ENCODE peak calls at places on chromosomes 6 and 20, in five cellular contexts. K, W, J, D and O are unnamed samples. For H3K27me3, the result is how much of the 10 kb centered on the place peaks cover.

GRCh38 chr20:20549699-20550098 is 162.7 kb downstream of the RALGAPA2 start:
- DNase-seq in K (no peak), W (no peak), J (no peak), D (peak), O (peak)

GRCh38 chr6:35372633-35373032 is 30.3 kb downstream of the PPARD start:
- DNase-seq in K (no peak), W (no peak), J (no peak), D (no peak), O (no peak)

GRCh38 chr6:33885121-33886057 is 81.6 kb upstream of the MLN start:
- DNase-seq in K (no peak), W (no peak), J (no peak), D (peak), O (no peak)

GRCh38 chr20:59988141-59988540 is 29.9 kb downstream of the CDH26 start:
- DNase-seq in K (no peak), W (peak), J (no peak), D (no peak), O (no peak)

GRCh38 chr20:1427457-1428054 is 34.7 kb upstream of the FKBP1A start:
- DNase-seq in K (peak), W (no peak), J (no peak), D (no peak), O (no peak)

GRCh38 chr6:139977887-139978332 is 603.5 kb upstream of the CITED2 start:
- DNase-seq in K (no peak), W (peak), J (no peak), D (peak), O (no peak)

GRCh38 chr6:106913676-106914280 is 60.8 kb downstream of the CD24 start:
- DNase-seq in K (no peak), W (no peak), J (no peak), D (no peak), O (no peak)

GRCh38 chr6:120354452-120355098 is 979.7 kb downstream of the TBC1D32 start:
- DNase-seq in K (no peak), W (no peak), J (no peak), D (no peak), O (no peak)

GRCh38 chr20:64115171-64115911 is 8.0 kb upstream of the NPBWR2 start:
- DNase-seq in K (no peak), W (no peak), J (no peak), D (no peak), O (no peak)

GRCh38 chr20:45322952-45323383 is 14.9 kb upstream of the MATN4 start:
- DNase-seq in K (no peak), W (peak), J (peak), D (no peak), O (no peak)

GRCh38 chr6:87161299-87161698 is 5.9 kb downstream of the ZNF292 start:
- DNase-seq in K (no peak), W (no peak), J (no peak), D (no peak), O (no peak)

GRCh38 chr20:17636523-17637412 is 45.3 kb downstream of the RRBP1 start:
- DNase-seq in K (peak), W (no peak), J (no peak), D (no peak), O (no peak)

GRCh38 chr20:5002077-5002413 is 735 bp upstream of the SLC23A2 start:
- DNase-seq in K (peak), W (no peak), J (no peak), D (no peak), O (no peak)

GRCh38 chr6:137570307-137570832 is 76.2 kb upstream of the OLIG3 start:
- DNase-seq in K (no peak), W (no peak), J (no peak), D (no peak), O (no peak)

GRCh38 chr6:71289039-71289801 is 609 bp downstream of the OGFRL1 start:
- DNase-seq in K (peak), W (no peak), J (no peak), D (no peak), O (no peak)

GRCh38 chr6:107811591-107812218 is 12.4 kb downstream of the SCML4 start:
- DNase-seq in K (no peak), W (no peak), J (no peak), D (no peak), O (no peak)

GRCh38 chr20:2822073-2822472 is 5.9 kb downstream of the TMEM239 start:
- DNase-seq in K (peak), W (no peak), J (no peak), D (no peak), O (no peak)

GRCh38 chr6:164247106-164247505 is 832.6 kb downstream of the QKI start:
- DNase-seq in K (peak), W (no peak), J (no peak), D (no peak), O (no peak)

GRCh38 chr6:47405273-47405672 is 72.3 kb upstream of the CD2AP start:
- DNase-seq in K (no peak), W (peak), J (no peak), D (no peak), O (no peak)

GRCh38 chr20:854601-855000 is 21.1 kb downstream of the FAM110A start:
- DNase-seq in K (no peak), W (no peak), J (no peak), D (no peak), O (no peak)

GRCh38 chr6:157840776-157841175 is 17.7 kb downstream of the SNX9 start:
- DNase-seq in K (no peak), W (no peak), J (no peak), D (no peak), O (peak)

GRCh38 chr20:5914859-5915258 is 35.5 kb downstream of the TRMT6 start:
- DNase-seq in K (no peak), W (no peak), J (no peak), D (no peak), O (no peak)

GRCh38 chr6:132643547-132643946 is 15.4 kb downstream of the TAAR1 start:
- DNase-seq in K (no peak), W (no peak), J (no peak), D (no peak), O (no peak)

GRCh38 chr6:125779924-125780539 is 10.7 kb upstream of the NCOA7 start:
- DNase-seq in K (peak), W (peak), J (peak), D (peak), O (peak)

GRCh38 chr6:158751192-158751591 is 68.0 kb downstream of the EZR start:
- DNase-seq in K (no peak), W (no peak), J (no peak), D (no peak), O (no peak)

GRCh38 chr6:165663736-165664552 is 903 bp upstream of the PDE10A start:
- DNase-seq in K (peak), W (no peak), J (no peak), D (no peak), O (no peak)

GRCh38 chr6:14917511-14917910 is 328.4 kb upstream of the JARID2 start:
- DNase-seq in K (no peak), W (no peak), J (no peak), D (no peak), O (no peak)

GRCh38 chr6:31138982-31139381 is at the start of gene PSORS1C2:
- DNase-seq in K (no peak), W (no peak), J (no peak), D (no peak), O (no peak)

GRCh38 chr6:22334778-22335177 is 37.9 kb upstream of the PRL start:
- DNase-seq in K (no peak), W (no peak), J (no peak), D (no peak), O (no peak)

GRCh38 chr6:35238843-35239289 is 20.7 kb upstream of the ZNF76 start:
- DNase-seq in K (no peak), W (peak), J (no peak), D (no peak), O (no peak)

GRCh38 chr6:4958624-4959023 is 45.2 kb downstream of the RPP40 start:
- DNase-seq in K (no peak), W (no peak), J (no peak), D (no peak), O (no peak)

GRCh38 chr20:235891-236290 is 8.8 kb downstream of the DEFB129 start:
- DNase-seq in K (peak), W (no peak), J (no peak), D (no peak), O (no peak)

GRCh38 chr20:19783966-19784401 is 25.9 kb downstream of the RIN2 start:
- DNase-seq in K (no peak), W (no peak), J (no peak), D (no peak), O (peak)

GRCh38 chr6:14501240-14501639 is 383.7 kb downstream of the CD83 start:
- DNase-seq in K (peak), W (no peak), J (no peak), D (no peak), O (no peak)

GRCh38 chr6:149080511-149080910 is 237.0 kb upstream of the TAB2 start:
- DNase-seq in K (no peak), W (no peak), J (no peak), D (peak), O (no peak)

GRCh38 chr6:118683881-118684872 is 32.8 kb upstream of the CEP85L start:
- DNase-seq in K (no peak), W (no peak), J (no peak), D (no peak), O (no peak)

GRCh38 chr20:48523191-48523757 is 304.5 kb downstream of the PREX1 start:
- DNase-seq in K (peak), W (no peak), J (peak), D (no peak), O (no peak)

GRCh38 chr6:72649032-72649984 is 27.4 kb downstream of the KCNQ5 start:
- DNase-seq in K (no peak), W (no peak), J (no peak), D (peak), O (peak)

DNA sequence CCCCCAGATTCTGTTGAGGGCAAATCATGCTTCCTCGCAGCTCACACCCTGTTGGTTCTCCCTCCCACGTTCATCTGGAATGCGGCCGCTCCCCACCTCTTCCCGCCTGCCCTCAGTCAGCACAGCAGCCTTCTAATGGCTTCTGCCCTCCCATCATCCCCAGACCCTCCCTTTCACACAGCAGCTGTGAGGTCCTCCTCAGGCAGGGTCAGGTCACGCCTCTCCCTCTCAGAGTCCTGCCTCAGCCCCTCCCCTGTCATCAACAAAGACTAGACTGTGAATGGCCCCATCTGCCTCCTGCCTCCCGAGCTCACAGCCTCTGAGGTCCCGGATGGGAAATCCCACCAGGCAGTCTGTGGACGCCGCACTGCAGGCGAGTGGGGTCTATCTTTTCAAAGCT is 7.9 kb upstream of the BHLHE23 start:
- DNase-seq in K (peak), W (no peak), J (no peak), D (no peak), O (no peak)
- H3K27me3 ChIP-seq in K (under half), W (under half), J (under half), D (half or more), O (half or more)

DNA sequence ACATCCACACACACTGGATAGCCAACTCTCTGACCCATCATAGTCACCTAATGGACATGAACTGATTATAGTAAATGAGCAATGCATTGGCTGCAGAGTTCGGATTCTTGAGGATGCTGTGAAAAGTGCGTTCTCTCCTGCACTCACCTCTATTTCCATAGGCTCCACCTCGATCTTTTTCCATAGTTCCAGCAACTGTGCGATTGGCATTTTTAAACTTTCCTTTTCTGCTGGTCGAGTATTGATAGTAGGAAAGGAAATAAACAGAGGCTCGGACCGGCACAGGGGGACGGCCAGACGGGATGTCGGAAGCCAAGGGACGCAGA is 94.4 kb downstream of the RNASET2 start:
- DNase-seq in K (no peak), W (no peak), J (no peak), D (no peak), O (no peak)
- H3K4me3 ChIP-seq in K (peak), W (peak), J (peak), D (peak), O (peak)

DNA sequence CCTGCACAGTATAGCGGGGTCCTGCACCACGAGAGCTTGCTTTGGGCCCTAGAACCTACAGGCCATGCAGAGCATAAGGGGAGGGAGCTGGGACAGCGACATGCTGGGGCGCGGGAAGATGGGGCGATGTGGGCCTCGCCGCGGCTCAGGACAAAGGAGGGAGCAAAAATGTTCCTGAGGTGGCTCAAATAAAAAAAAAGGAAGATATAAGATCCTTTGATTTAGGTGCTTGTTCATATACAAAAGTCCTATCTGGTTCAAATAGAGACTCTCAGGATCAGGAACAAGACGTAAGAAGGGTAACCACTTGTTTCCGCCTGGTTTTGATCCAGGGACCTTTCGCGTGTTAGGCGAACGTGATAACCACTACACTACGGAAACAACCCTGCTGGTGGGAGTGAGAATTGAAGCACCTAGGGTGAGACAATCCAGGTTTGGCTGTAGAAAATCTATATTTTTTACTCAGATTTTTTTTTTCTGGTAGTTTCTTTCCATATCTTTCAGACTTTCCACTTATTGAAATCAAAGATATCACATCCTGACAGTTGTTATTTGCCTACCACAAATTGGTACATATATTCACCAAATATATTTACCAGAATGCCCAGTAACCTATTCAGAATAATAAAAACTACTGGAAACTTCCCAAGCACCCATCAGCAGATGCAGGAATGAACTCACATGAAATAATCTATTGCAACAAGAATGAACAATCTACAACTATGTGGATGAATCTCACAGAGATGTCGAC is 177.9 kb upstream of the ZNF184 start:
- DNase-seq in K (peak), W (no peak), J (no peak), D (no peak), O (no peak)
- TF ChIP-seq CTCF in K (peak), W (no peak), J (no peak), D (peak), O (peak)

GRCh38 chr20:41714030-41714429 is 95.9 kb upstream of the CHD6 start:
- DNase-seq in K (no peak), W (no peak), J (no peak), D (no peak), O (no peak)

GRCh38 chr20:41716911-41717310 is 98.7 kb upstream of the CHD6 start:
- DNase-seq in K (no peak), W (no peak), J (no peak), D (no peak), O (no peak)

GRCh38 chr20:41716436-41716835 is 98.3 kb upstream of the CHD6 start:
- DNase-seq in K (no peak), W (no peak), J (no peak), D (no peak), O (no peak)

GRCh38 chr20:41717464-41717863 is 99.3 kb upstream of the CHD6 start:
- DNase-seq in K (no peak), W (no peak), J (no peak), D (no peak), O (no peak)

DNA sequence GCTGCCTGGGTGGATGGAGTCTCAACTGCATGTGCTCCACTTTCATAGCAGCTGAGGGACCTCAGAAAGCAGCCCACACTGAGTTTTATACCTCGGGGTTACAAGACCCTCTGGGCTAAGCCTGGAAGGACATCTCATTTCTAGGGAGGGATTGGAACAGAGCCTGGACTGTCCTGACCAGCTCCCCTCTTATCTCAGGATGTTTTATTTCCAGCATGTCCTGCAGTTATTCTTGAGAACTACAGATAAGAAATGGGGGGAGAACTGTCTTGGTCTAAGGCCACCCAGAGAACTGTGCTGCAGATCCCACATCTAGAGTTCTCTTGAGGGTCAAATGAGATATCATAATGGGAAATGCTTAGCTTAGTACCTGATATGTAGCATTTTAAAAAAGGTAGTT is 97.3 kb upstream of the CHD6 start:
- DNase-seq in K (no peak), W (no peak), J (no peak), D (no peak), O (no peak)
- H3K27me3 ChIP-seq in K (under half), W (under half), J (under half), D (under half), O (under half)

DNA sequence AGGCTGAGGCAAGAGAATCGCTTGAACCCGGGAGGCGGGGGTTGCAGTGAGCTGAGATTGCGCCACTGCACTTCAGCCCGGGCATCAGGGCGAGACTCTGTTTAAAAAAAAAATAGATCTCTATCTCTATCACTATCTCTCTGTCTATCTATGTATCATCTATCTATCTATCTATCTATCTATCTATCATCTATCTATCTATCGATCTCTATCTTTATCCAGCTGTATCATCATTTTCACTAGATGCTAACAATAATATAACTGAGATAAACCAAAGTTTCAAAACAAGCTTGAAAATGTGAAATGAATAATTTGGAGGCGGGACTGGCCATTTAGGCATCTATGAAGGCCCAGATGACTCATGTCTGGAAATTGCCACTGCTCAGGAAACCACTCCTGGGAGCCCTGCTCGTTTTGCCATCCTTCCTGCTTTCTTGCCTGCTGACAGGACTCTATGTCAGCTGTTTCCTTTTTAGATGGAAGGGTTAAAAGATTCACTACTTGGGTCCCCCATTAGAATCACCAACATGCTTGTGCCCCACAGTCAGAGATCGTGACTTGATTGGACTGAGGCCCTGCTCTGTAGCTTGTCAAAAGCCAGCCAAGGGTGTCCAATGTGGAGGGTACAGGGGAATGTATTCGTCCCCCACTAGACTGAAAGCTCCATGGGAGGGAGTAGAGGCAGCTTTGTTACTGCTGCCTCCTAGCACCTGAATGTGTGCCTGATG is 61.7 kb downstream of the UTRN start:
- DNase-seq in K (no peak), W (no peak), J (no peak), D (no peak), O (peak)
- H3K4me3 ChIP-seq in K (no peak), W (no peak), J (no peak), D (no peak), O (no peak)